ENCODE peak calls at places on chromosomes 12 and 14, in five cellular contexts. Y, U, S, R and A are unnamed samples.

GRCh38 chr12:119440961-119441360 is 106.4 kb downstream of the CCDC60 start:
- DNase-seq in Y (peak), U (no peak), S (no peak), R (no peak), A (peak)

GRCh38 chr14:22898302-22898894 is 15.4 kb downstream of the REM2 start:
- DNase-seq in Y (no peak), U (no peak), S (peak), R (no peak), A (no peak)

GRCh38 chr12:120710805-120711296 is 593 bp downstream of the UNC119B start:
- DNase-seq in Y (no peak), U (no peak), S (no peak), R (peak), A (peak)

GRCh38 chr12:64678835-64679234 is 68.5 kb downstream of the RASSF3 start:
- DNase-seq in Y (no peak), U (no peak), S (no peak), R (no peak), A (no peak)

GRCh38 chr12:50215033-50215432 is 47.9 kb upstream of the CERS5 start:
- DNase-seq in Y (no peak), U (no peak), S (no peak), R (no peak), A (no peak)

GRCh38 chr14:76639606-76640272 is 121.5 kb upstream of the VASH1 start:
- DNase-seq in Y (no peak), U (no peak), S (no peak), R (no peak), A (no peak)

GRCh38 chr12:40117818-40118217 is 11.9 kb upstream of the SLC2A13 start:
- DNase-seq in Y (no peak), U (no peak), S (no peak), R (no peak), A (no peak)

GRCh38 chr14:74014299-74014698 is 4.8 kb downstream of the ENTPD5 start:
- DNase-seq in Y (no peak), U (no peak), S (no peak), R (no peak), A (no peak)

GRCh38 chr12:96985515-96986362 is 78.7 kb downstream of the NEDD1 start:
- DNase-seq in Y (peak), U (peak), S (no peak), R (peak), A (peak)

GRCh38 chr12:14769462-14769836 is 33.8 kb downstream of the WBP11 start:
- DNase-seq in Y (no peak), U (no peak), S (no peak), R (peak), A (no peak)

GRCh38 chr12:21416611-21417121 is 20.8 kb upstream of the PYROXD1 start:
- DNase-seq in Y (no peak), U (peak), S (peak), R (no peak), A (no peak)

GRCh38 chr12:33439587-33440011 is at the start of gene SYT10:
- DNase-seq in Y (no peak), U (no peak), S (no peak), R (peak), A (no peak)

GRCh38 chr12:14272954-14273910 is 92.2 kb upstream of the ATF7IP start:
- DNase-seq in Y (peak), U (no peak), S (no peak), R (no peak), A (no peak)

GRCh38 chr14:96090441-96091148 is 51.4 kb downstream of the C14orf132 start:
- DNase-seq in Y (peak), U (no peak), S (peak), R (no peak), A (peak)

GRCh38 chr14:38964630-38965029 is 138.4 kb downstream of the SEC23A start:
- DNase-seq in Y (no peak), U (peak), S (peak), R (no peak), A (no peak)

GRCh38 chr12:57722716-57723629 is 15.6 kb downstream of the AGAP2 start:
- DNase-seq in Y (no peak), U (no peak), S (no peak), R (no peak), A (no peak)

GRCh38 chr14:89407856-89408255 is 9.2 kb downstream of the FOXN3 start:
- DNase-seq in Y (no peak), U (no peak), S (no peak), R (no peak), A (no peak)

GRCh38 chr14:43147480-43147879 is 1359.6 kb downstream of the FSCB start:
- DNase-seq in Y (no peak), U (no peak), S (no peak), R (no peak), A (no peak)

GRCh38 chr14:76727403-76727802 is 33.9 kb upstream of the VASH1 start:
- DNase-seq in Y (no peak), U (no peak), S (no peak), R (no peak), A (no peak)

GRCh38 chr14:33484264-33484663 is 466.6 kb downstream of the EGLN3 start:
- DNase-seq in Y (no peak), U (no peak), S (no peak), R (no peak), A (no peak)

GRCh38 chr12:96094201-96094600 is 58.8 kb upstream of the LTA4H start:
- DNase-seq in Y (peak), U (no peak), S (peak), R (peak), A (peak)

GRCh38 chr12:30882706-30883105 is 43.8 kb upstream of the TSPAN11 start:
- DNase-seq in Y (no peak), U (no peak), S (no peak), R (no peak), A (peak)

GRCh38 chr12:119788783-119789182 is 88.3 kb downstream of the CIT start:
- DNase-seq in Y (no peak), U (no peak), S (peak), R (no peak), A (no peak)

GRCh38 chr12:85274076-85274415 is 6.0 kb upstream of the ALX1 start:
- DNase-seq in Y (no peak), U (no peak), S (no peak), R (no peak), A (no peak)